ENCODE peak calls at places on chromosomes 5 and 9, in nine cellular contexts. R is activated T-cell treated with anti-CD3 and anti-CD28 coated beads, Interleukin-2, amount 50 U/mL, for 72 hours; K is G401; V is lung; M is mesothelial cell of epicardium; C is endothelial cell; Z is activated CD8-positive, alpha-beta T cell treated with anti-CD3 and anti-CD28 coated beads for 36 hours; U is right atrium auricular region; P is esophagus squamous epithelium. J is an unnamed sample.

GRCh38 chr9:95458666-95459065 is 58.1 kb downstream of the PTCH1 start:
- DNase-seq in R (no peak), K (peak; percentile 46), V (no peak), M (no peak), C (no peak), Z (no peak), U (no peak), P (no peak), J (no peak)

GRCh38 chr5:157459715-157460599 is at the start of gene NIPAL4:
- DNase-seq in R (peak; percentile 62), K (no peak), V (no peak), M (no peak), C (peak; percentile 21), Z (peak; percentile 53), U (no peak), P (no peak), J (no peak)

GRCh38 chr5:75461679-75462078 is 49.8 kb downstream of the CERT1 start:
- DNase-seq in R (no peak), K (no peak), V (no peak), M (no peak), C (no peak), Z (no peak), U (no peak), P (no peak), J (no peak)

GRCh38 chr9:129317179-129318011 is 139.3 kb upstream of the IER5L start:
- DNase-seq in R (no peak), K (peak; percentile 77), V (no peak), M (no peak), C (no peak), Z (no peak), U (peak; percentile 71), P (no peak), J (no peak)

GRCh38 chr5:15290953-15291352 is 209.0 kb upstream of the FBXL7 start:
- DNase-seq in R (no peak), K (no peak), V (no peak), M (no peak), C (no peak), Z (no peak), U (no peak), P (no peak), J (no peak)

GRCh38 chr5:55578771-55579170 is 44.0 kb upstream of the PLPP1 start:
- DNase-seq in R (no peak), K (no peak), V (no peak), M (no peak), C (no peak), Z (no peak), U (no peak), P (no peak), J (no peak)

GRCh38 chr9:37026085-37026935 is 7.8 kb downstream of the PAX5 start:
- DNase-seq in R (no peak), K (peak; percentile 16), V (no peak), M (no peak), C (peak; percentile 32), Z (peak; percentile 15), U (no peak), P (no peak), J (no peak)

GRCh38 chr9:136889858-136890257 is 3.5 kb downstream of the TRAF2 start:
- DNase-seq in R (no peak), K (no peak), V (no peak), M (no peak), C (no peak), Z (no peak), U (no peak), P (no peak), J (no peak)

GRCh38 chr9:94805585-94805984 is 79.1 kb downstream of the AOPEP start:
- DNase-seq in R (no peak), K (no peak), V (peak; percentile 54), M (no peak), C (no peak), Z (no peak), U (no peak), P (no peak), J (no peak)

GRCh38 chr9:109893222-109893621 is 113.2 kb downstream of the PALM2AKAP2 start:
- DNase-seq in R (no peak), K (no peak), V (no peak), M (no peak), C (no peak), Z (no peak), U (no peak), P (no peak), J (no peak)

GRCh38 chr5:17367256-17367845 is 130.7 kb upstream of the TAF11L2 start:
- DNase-seq in R (no peak), K (no peak), V (no peak), M (no peak), C (no peak), Z (no peak), U (no peak), P (no peak), J (no peak)

GRCh38 chr9:99966720-99967119 is 60.3 kb downstream of the STX17 start:
- DNase-seq in R (no peak), K (no peak), V (no peak), M (no peak), C (no peak), Z (no peak), U (no peak), P (no peak), J (no peak)

GRCh38 chr5:117359895-117360294 is 785.3 kb upstream of the SEMA6A start:
- DNase-seq in R (no peak), K (no peak), V (no peak), M (no peak), C (no peak), Z (no peak), U (no peak), P (no peak), J (no peak)

GRCh38 chr5:176530983-176531901 is 6.0 kb downstream of the RNF44 start:
- DNase-seq in R (no peak), K (peak; percentile 40), V (no peak), M (no peak), C (no peak), Z (peak; percentile 65), U (no peak), P (no peak), J (no peak)

GRCh38 chr5:120405291-120405864 is 58.7 kb upstream of the PRR16 start:
- DNase-seq in R (no peak), K (no peak), V (no peak), M (no peak), C (no peak), Z (no peak), U (no peak), P (no peak), J (no peak)

GRCh38 chr5:93430673-93431192 is 150.3 kb downstream of the NR2F1-AS1 start:
- DNase-seq in R (no peak), K (no peak), V (no peak), M (no peak), C (no peak), Z (no peak), U (no peak), P (no peak), J (no peak)

GRCh38 chr9:35569206-35569605 is 35.9 kb upstream of the TESK1 start:
- DNase-seq in R (no peak), K (no peak), V (no peak), M (no peak), C (no peak), Z (no peak), U (no peak), P (no peak), J (no peak)

GRCh38 chr9:98457696-98458370 is 202.4 kb upstream of the TBC1D2 start:
- DNase-seq in R (no peak), K (no peak), V (no peak), M (no peak), C (no peak), Z (no peak), U (no peak), P (no peak), J (no peak)

GRCh38 chr9:84241817-84242356 is 98.7 kb downstream of the SLC28A3 start:
- DNase-seq in R (no peak), K (no peak), V (no peak), M (no peak), C (no peak), Z (no peak), U (no peak), P (no peak), J (no peak)

GRCh38 chr5:55450050-55450765 is 84.6 kb downstream of the PLPP1 start:
- DNase-seq in R (no peak), K (no peak), V (no peak), M (no peak), C (no peak), Z (no peak), U (no peak), P (no peak), J (no peak)

GRCh38 chr9:131402738-131403492 is 9.0 kb downstream of the PRRC2B start:
- DNase-seq in R (no peak), K (peak; percentile 81), V (peak; percentile 84), M (no peak), C (no peak), Z (no peak), U (peak; percentile 96), P (no peak), J (no peak)

GRCh38 chr9:97038909-97039781 is at the start of gene CTSV:
- DNase-seq in R (peak; percentile 84), K (peak; percentile 58), V (peak; percentile 84), M (peak; percentile 84), C (peak; percentile 94), Z (peak; percentile 86), U (peak; percentile 73), P (peak; percentile 34), J (peak; percentile 92)

GRCh38 chr9:132732326-132732725 is 62.1 kb downstream of the GTF3C4 start:
- DNase-seq in R (no peak), K (no peak), V (no peak), M (no peak), C (no peak), Z (no peak), U (no peak), P (no peak), J (no peak)